ENCODE peak calls at places on chromosome 14, in four cellular contexts. R is CMK, O is HL-60, U is GM04503. Q is an unnamed sample.

GRCh38 chr14:54564799-54565235 is 2.1 kb upstream of the SAMD4A start:
- DNase-seq in R (no peak), O (no peak), U (no peak), Q (peak; percentile 34)

GRCh38 chr14:20329355-20329754 is 3.7 kb downstream of the CCNB1IP1 start:
- DNase-seq in R (no peak), O (no peak), U (no peak), Q (no peak)

GRCh38 chr14:64194404-64194803 is 99.8 kb downstream of the ESR2 start:
- DNase-seq in R (no peak), O (no peak), U (no peak), Q (no peak)

GRCh38 chr14:91067186-91067585 is 6.7 kb upstream of the RPS6KA5 start:
- DNase-seq in R (no peak), O (no peak), U (no peak), Q (no peak)

GRCh38 chr14:99506269-99506668 is 25.1 kb downstream of the CCNK start:
- DNase-seq in R (no peak), O (no peak), U (no peak), Q (no peak)

GRCh38 chr14:101557321-101557695 is 4.0 kb upstream of the DIO3 start:
- DNase-seq in R (no peak), O (no peak), U (no peak), Q (no peak)

GRCh38 chr14:55585854-55586253 is 5.8 kb downstream of the KTN1 start:
- DNase-seq in R (no peak), O (no peak), U (no peak), Q (no peak)

GRCh38 chr14:104863923-104864266 is 1.2 kb upstream of the CEP170B start:
- DNase-seq in R (no peak), O (no peak), U (no peak), Q (no peak)

GRCh38 chr14:89000007-89000942 is 175.8 kb downstream of the TTC8 start:
- DNase-seq in R (peak; percentile 74), O (peak; percentile 71), U (peak; percentile 91), Q (peak; percentile 93)

GRCh38 chr14:32478027-32478426 is 148.9 kb downstream of the AKAP6 start:
- DNase-seq in R (no peak), O (no peak), U (peak; percentile 80), Q (peak; percentile 44)